ENCODE peak calls at places on chromosomes 13 and 19, in eight cellular contexts. H is psoas muscle; R is neuronal stem cell; Q is brain microvascular endothelial cell; W is GM23248; M is ovary; U is CD4-positive, CD25-positive, alpha-beta regulatory T cell; N is H9. A is an unnamed sample.

GRCh38 chr19:46384396-46384795 is 29.0 kb downstream of the CCDC8 start:
- DNase-seq in H (no peak), N (peak; percentile 15), Q (no peak), U (no peak), M (peak; percentile 27), R (no peak), W (no peak), A (peak; percentile 24)

GRCh38 chr19:54484451-54484850 is 11.4 kb upstream of the CDC42EP5 start:
- DNase-seq in R (no peak), U (no peak), N (no peak), W (no peak), Q (no peak), M (no peak), H (no peak), A (no peak)

GRCh38 chr13:72651196-72651595 is 76.2 kb downstream of the MZT1 start:
- DNase-seq in M (no peak), H (no peak), Q (peak; percentile 2), R (peak; percentile 23), U (peak; percentile 2), W (no peak), N (no peak), A (no peak)

GRCh38 chr13:29859971-29860370 is 9.6 kb upstream of the UBL3 start:
- DNase-seq in W (peak; percentile 96), U (no peak), M (no peak), H (no peak), N (no peak), R (no peak), Q (peak; percentile 50), A (no peak)

GRCh38 chr13:37642201-37642600 is 43.6 kb upstream of the POSTN start:
- DNase-seq in N (no peak), U (no peak), M (no peak), W (no peak), Q (no peak), R (no peak), H (no peak), A (no peak)

GRCh38 chr13:24276310-24276709 is 33.1 kb upstream of the C1QTNF9 start:
- DNase-seq in H (no peak), R (no peak), Q (no peak), W (no peak), N (no peak), U (peak; percentile 61), M (no peak), A (no peak)

GRCh38 chr19:4909172-4909896 is at the start of gene UHRF1:
- DNase-seq in U (peak; percentile 79), Q (no peak), M (no peak), N (peak; percentile 41), W (peak; percentile 46), R (no peak), H (no peak), A (no peak)

GRCh38 chr19:48230555-48231129 is 25.1 kb downstream of the CARD8 start:
- DNase-seq in N (no peak), W (no peak), Q (no peak), U (no peak), M (no peak), H (no peak), R (no peak), A (no peak)

GRCh38 chr19:51479531-51480331 is 1.4 kb downstream of the CEACAM18 start:
- DNase-seq in R (no peak), H (no peak), Q (no peak), N (no peak), U (no peak), M (no peak), W (no peak), A (no peak)

GRCh38 chr19:14632286-14632685 is 42.4 kb downstream of the ADGRE3 start:
- DNase-seq in H (no peak), M (no peak), R (no peak), N (peak; percentile 68), W (peak; percentile 13), Q (peak; percentile 18), U (peak; percentile 29), A (no peak)

GRCh38 chr13:28499579-28499978 is 4.7 kb upstream of the FLT1 start:
- DNase-seq in M (no peak), U (no peak), H (no peak), Q (no peak), W (peak; percentile 59), N (no peak), R (no peak), A (no peak)

GRCh38 chr13:52845334-52845761 is 3.1 kb downstream of the PCDH8 start:
- DNase-seq in M (no peak), N (peak; percentile 61), R (peak; percentile 24), H (no peak), U (no peak), Q (no peak), W (no peak), A (no peak)
- H3K27me3 ChIP-seq in M (peaks cover 10% of the 10 kb centered on the region), N (peaks cover 39% of the 10 kb centered on the region), R (no peaks in the 10 kb centered on the region), H (no peaks in the 10 kb centered on the region), U (peaks cover 37% of the 10 kb centered on the region), Q (peaks cover 55% of the 10 kb centered on the region), W (peaks cover 39% of the 10 kb centered on the region), A (peaks cover 61% of the 10 kb centered on the region)

GRCh38 chr19:17512574-17512939 is 1.1 kb downstream of the PGLS start:
- DNase-seq in W (peak; percentile 29), Q (no peak), M (no peak), U (no peak), N (no peak), H (no peak), R (no peak), A (no peak)
- H3K27ac ChIP-seq in W (peak overlapping the region; percentile 86), Q (no peak overlapping the region), M (peak overlapping the region; percentile 95), U (peak overlapping the region; percentile 96), N (no peak overlapping the region), H (peak overlapping the region; percentile 100), R (peak overlapping the region; percentile 98), A (peak overlapping the region; percentile 94)

GRCh38 chr13:111037838-111038397 is 77.2 kb upstream of the ARHGEF7 start:
- DNase-seq in H (no peak), R (no peak), Q (no peak), U (no peak), M (no peak), W (no peak), N (no peak), A (no peak)
- H3K27me3 ChIP-seq in H (no peaks in the 10 kb centered on the region), R (peaks cover 29% of the 10 kb centered on the region), Q (no peaks in the 10 kb centered on the region), U (peaks cover 1% of the 10 kb centered on the region), M (no peaks in the 10 kb centered on the region), W (peaks cover 18% of the 10 kb centered on the region), N (no peaks in the 10 kb centered on the region), A (peaks cover 6% of the 10 kb centered on the region)

GRCh38 chr13:46605089-46605488 is 52.1 kb downstream of the LRCH1 start:
- DNase-seq in U (no peak), R (no peak), Q (no peak), H (no peak), M (no peak), N (no peak), W (no peak), A (no peak)
- H3K27ac ChIP-seq in U (no peak overlapping the region), R (no peak overlapping the region), Q (no peak overlapping the region), H (no peak overlapping the region), M (no peak overlapping the region), N (no peak overlapping the region), W (no peak overlapping the region), A (no peak overlapping the region)

GRCh38 chr13:40793339-40793738 is 3.9 kb downstream of the SLC25A15 start:
- DNase-seq in W (no peak), R (no peak), H (no peak), Q (no peak), N (no peak), U (no peak), M (no peak), A (no peak)

GRCh38 chr13:40794414-40795368 is 5.3 kb downstream of the SLC25A15 start:
- DNase-seq in W (no peak), H (no peak), R (no peak), U (no peak), N (no peak), M (no peak), Q (no peak), A (no peak)

GRCh38 chr13:40799508-40799907 is 10.1 kb downstream of the SLC25A15 start:
- DNase-seq in R (no peak), H (no peak), M (no peak), W (no peak), Q (no peak), U (no peak), N (no peak), A (no peak)

GRCh38 chr13:40798380-40798779 is 9.0 kb downstream of the SLC25A15 start:
- DNase-seq in N (no peak), H (no peak), W (no peak), M (no peak), Q (no peak), R (no peak), U (peak; percentile 53), A (no peak)

DNA sequence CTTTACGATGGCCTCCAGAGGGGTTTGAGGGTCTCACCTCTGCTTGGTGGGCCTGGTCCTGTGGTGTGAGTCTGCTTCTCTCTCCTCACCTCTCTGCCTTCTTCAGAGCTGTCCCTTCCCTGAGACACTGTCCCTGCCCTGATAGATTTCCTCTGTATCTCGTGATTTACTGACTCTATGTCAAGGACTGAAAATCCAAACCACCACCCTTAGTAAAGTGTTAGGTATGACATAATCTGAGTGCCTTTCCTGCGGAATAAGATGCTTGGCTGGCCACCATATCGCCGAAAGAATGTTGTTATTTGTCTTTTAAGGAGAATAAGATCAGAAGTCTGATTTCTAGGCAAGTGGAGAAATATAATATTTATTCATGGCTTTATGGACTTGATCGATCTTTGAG is 7.2 kb downstream of the SLC25A15 start:
- DNase-seq in W (no peak), U (no peak), Q (no peak), H (no peak), M (no peak), N (no peak), R (no peak), A (no peak)
- H3K27me3 ChIP-seq in W (no peaks in the 10 kb centered on the region), U (no peaks in the 10 kb centered on the region), Q (no peaks in the 10 kb centered on the region), H (no peaks in the 10 kb centered on the region), M (no peaks in the 10 kb centered on the region), N (no peaks in the 10 kb centered on the region), R (no peaks in the 10 kb centered on the region), A (no peaks in the 10 kb centered on the region)